ENCODE peak calls at places on chromosomes 4 and X, in five cellular contexts. One of them, this sample, is unnamed.
A peak's percentile ranks its signal among the peaks of the same experiment; 100 is the strongest.

GRCh38 chr4:25081866-25082471 is 51.2 kb upstream of the LGI2 start:
- DNase-seq in choroid plexus epithelial cell: no peak
- DNase-seq in tibial nerve: no peak
- DNase-seq in PC-3: no peak
- DNase-seq in psoas muscle: no peak
- DNase-seq in this sample: no peak

GRCh38 chr4:119823891-119824290 is 195.3 kb upstream of the PDE5A start:
- DNase-seq in choroid plexus epithelial cell: no peak
- DNase-seq in tibial nerve: no peak
- DNase-seq in PC-3: no peak
- DNase-seq in psoas muscle: no peak
- DNase-seq in this sample: no peak

GRCh38 chr4:17232575-17233253 is 279.2 kb downstream of the QDPR start:
- DNase-seq in choroid plexus epithelial cell: peak; percentile 81
- DNase-seq in tibial nerve: no peak
- DNase-seq in PC-3: no peak
- DNase-seq in psoas muscle: no peak
- DNase-seq in this sample: no peak

GRCh38 chr4:134935320-134935719 is 733.7 kb upstream of the PABPC4L start:
- DNase-seq in choroid plexus epithelial cell: peak; percentile 9
- DNase-seq in tibial nerve: no peak
- DNase-seq in PC-3: peak; percentile 18
- DNase-seq in psoas muscle: no peak
- DNase-seq in this sample: no peak

GRCh38 chr4:96639932-96640331 is 800.0 kb downstream of the PDHA2 start:
- DNase-seq in choroid plexus epithelial cell: no peak
- DNase-seq in tibial nerve: no peak
- DNase-seq in PC-3: no peak
- DNase-seq in psoas muscle: no peak
- DNase-seq in this sample: no peak

GRCh38 chrX:56994375-56995270 is 718 bp downstream of the SPIN3 start:
- DNase-seq in choroid plexus epithelial cell: no peak
- DNase-seq in tibial nerve: no peak
- DNase-seq in PC-3: no peak
- DNase-seq in psoas muscle: peak; percentile 13
- DNase-seq in this sample: no peak

GRCh38 chr4:76690091-76690905 is 207.6 kb downstream of the SOWAHB start:
- DNase-seq in choroid plexus epithelial cell: peak; percentile 35
- DNase-seq in tibial nerve: no peak
- DNase-seq in PC-3: peak; percentile 36
- DNase-seq in psoas muscle: no peak
- DNase-seq in this sample: no peak

GRCh38 chr4:90906239-90906638 is 779.0 kb downstream of the CCSER1 start:
- DNase-seq in choroid plexus epithelial cell: no peak
- DNase-seq in tibial nerve: no peak
- DNase-seq in PC-3: no peak
- DNase-seq in psoas muscle: no peak
- DNase-seq in this sample: no peak

GRCh38 chrX:39519213-39519544 is 578.6 kb downstream of the BCOR start:
- DNase-seq in choroid plexus epithelial cell: peak; percentile 43
- DNase-seq in tibial nerve: no peak
- DNase-seq in PC-3: peak; percentile 2
- DNase-seq in psoas muscle: no peak
- DNase-seq in this sample: no peak

GRCh38 chrX:148878371-148878770 is 378.0 kb downstream of the AFF2 start:
- DNase-seq in choroid plexus epithelial cell: peak; percentile 58
- DNase-seq in tibial nerve: no peak
- DNase-seq in PC-3: no peak
- DNase-seq in psoas muscle: no peak
- DNase-seq in this sample: no peak

GRCh38 chr4:83009529-83009928 is 1.1 kb downstream of the LIN54 start:
- DNase-seq in choroid plexus epithelial cell: peak; percentile 28
- DNase-seq in tibial nerve: no peak
- DNase-seq in PC-3: no peak
- DNase-seq in psoas muscle: no peak
- DNase-seq in this sample: no peak

GRCh38 chr4:41178372-41179085 is 35.8 kb downstream of the APBB2 start:
- DNase-seq in choroid plexus epithelial cell: peak; percentile 95
- DNase-seq in tibial nerve: no peak
- DNase-seq in PC-3: peak; percentile 80
- DNase-seq in psoas muscle: no peak
- DNase-seq in this sample: no peak

GRCh38 chr4:663438-664428 is 10.3 kb downstream of the ATP5ME start:
- DNase-seq in choroid plexus epithelial cell: no peak
- DNase-seq in tibial nerve: no peak
- DNase-seq in PC-3: no peak
- DNase-seq in psoas muscle: peak; percentile 61
- DNase-seq in this sample: no peak

GRCh38 chr4:121658125-121658524 is 38.7 kb downstream of the ANXA5 start:
- DNase-seq in choroid plexus epithelial cell: no peak
- DNase-seq in tibial nerve: no peak
- DNase-seq in PC-3: no peak
- DNase-seq in psoas muscle: no peak
- DNase-seq in this sample: no peak

GRCh38 chr4:188841523-188841922 is 702.3 kb downstream of the TRIML1 start:
- DNase-seq in choroid plexus epithelial cell: peak; percentile 10
- DNase-seq in tibial nerve: no peak
- DNase-seq in PC-3: peak; percentile 6
- DNase-seq in psoas muscle: no peak
- DNase-seq in this sample: no peak

GRCh38 chr4:110605077-110605476 is 17.8 kb downstream of the PITX2 start:
- DNase-seq in choroid plexus epithelial cell: no peak
- DNase-seq in tibial nerve: no peak
- DNase-seq in PC-3: no peak
- DNase-seq in psoas muscle: no peak
- DNase-seq in this sample: no peak

GRCh38 chr4:76691767-76692689 is 205.9 kb downstream of the SOWAHB start:
- DNase-seq in choroid plexus epithelial cell: peak; percentile 64
- DNase-seq in tibial nerve: no peak
- DNase-seq in PC-3: no peak
- DNase-seq in psoas muscle: no peak
- DNase-seq in this sample: no peak

GRCh38 chr4:99783940-99784339 is 32.7 kb upstream of the DAPP1 start:
- DNase-seq in choroid plexus epithelial cell: no peak
- DNase-seq in tibial nerve: no peak
- DNase-seq in PC-3: peak; percentile 3
- DNase-seq in psoas muscle: no peak
- DNase-seq in this sample: no peak

DNA sequence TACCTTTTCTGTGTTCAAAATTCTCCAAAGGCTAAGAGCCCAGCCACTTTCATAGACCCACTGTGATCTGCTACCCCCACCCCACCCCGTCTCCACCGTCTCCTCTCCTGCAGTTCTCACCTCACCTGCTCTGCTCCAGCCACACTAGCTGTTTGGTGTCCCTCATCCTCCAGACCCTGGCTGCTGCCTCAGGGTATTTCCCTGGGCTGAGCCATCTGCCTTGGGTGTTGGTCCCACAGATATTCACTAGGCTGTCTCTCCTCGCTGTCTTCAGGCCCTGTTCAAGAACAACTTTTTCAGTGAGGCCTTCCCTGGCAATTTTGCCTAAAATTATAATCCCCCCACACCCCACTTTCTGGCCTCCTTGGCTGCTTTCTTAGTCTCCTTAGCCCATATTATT is 31.8 kb upstream of the DAPP1 start:
- DNase-seq in choroid plexus epithelial cell: no peak
- DNase-seq in tibial nerve: no peak
- DNase-seq in PC-3: no peak
- DNase-seq in psoas muscle: no peak
- DNase-seq in this sample: no peak
- TF ChIP-seq CTCF in choroid plexus epithelial cell: no peak
- TF ChIP-seq CTCF in tibial nerve: no peak
- TF ChIP-seq CTCF in PC-3: no peak
- TF ChIP-seq CTCF in psoas muscle: no peak
- TF ChIP-seq CTCF in this sample: no peak

GRCh38 chrX:74865725-74866124 is 59.5 kb downstream of the NEXMIF start:
- DNase-seq in choroid plexus epithelial cell: no peak
- DNase-seq in tibial nerve: no peak
- DNase-seq in PC-3: no peak
- DNase-seq in psoas muscle: no peak
- DNase-seq in this sample: no peak
- H3K4me3 ChIP-seq in choroid plexus epithelial cell: no peak overlapping the region
- H3K4me3 ChIP-seq in tibial nerve: no peak overlapping the region
- H3K4me3 ChIP-seq in PC-3: no peak overlapping the region
- H3K4me3 ChIP-seq in psoas muscle: no peak overlapping the region
- H3K4me3 ChIP-seq in this sample: no peak overlapping the region

GRCh38 chr4:185224597-185224996 is 15.2 kb downstream of the SNX25 start:
- DNase-seq in choroid plexus epithelial cell: peak; percentile 18
- DNase-seq in tibial nerve: no peak
- DNase-seq in PC-3: no peak
- DNase-seq in psoas muscle: no peak
- DNase-seq in this sample: no peak
- TF ChIP-seq CTCF in choroid plexus epithelial cell: peak; percentile 38
- TF ChIP-seq CTCF in tibial nerve: no peak
- TF ChIP-seq CTCF in PC-3: no peak
- TF ChIP-seq CTCF in psoas muscle: no peak
- TF ChIP-seq CTCF in this sample: peak; percentile 25

GRCh38 chr4:38869511-38869910 is 1.9 kb downstream of the FAM114A1 start:
- DNase-seq in choroid plexus epithelial cell: no peak
- DNase-seq in tibial nerve: no peak
- DNase-seq in PC-3: no peak
- DNase-seq in psoas muscle: no peak
- DNase-seq in this sample: no peak

GRCh38 chr4:38868055-38868965 is 704 bp downstream of the FAM114A1 start:
- DNase-seq in choroid plexus epithelial cell: peak; percentile 40
- DNase-seq in tibial nerve: peak; percentile 21
- DNase-seq in PC-3: no peak
- DNase-seq in psoas muscle: peak; percentile 47
- DNase-seq in this sample: no peak

GRCh38 chr4:38865445-38865844 is 2.2 kb upstream of the FAM114A1 start:
- DNase-seq in choroid plexus epithelial cell: no peak
- DNase-seq in tibial nerve: no peak
- DNase-seq in PC-3: no peak
- DNase-seq in psoas muscle: no peak
- DNase-seq in this sample: no peak

GRCh38 chr4:38867478-38868054 is at the start of gene FAM114A1:
- DNase-seq in choroid plexus epithelial cell: peak; percentile 80
- DNase-seq in tibial nerve: peak; percentile 71
- DNase-seq in PC-3: peak; percentile 77
- DNase-seq in psoas muscle: peak; percentile 86
- DNase-seq in this sample: no peak

DNA sequence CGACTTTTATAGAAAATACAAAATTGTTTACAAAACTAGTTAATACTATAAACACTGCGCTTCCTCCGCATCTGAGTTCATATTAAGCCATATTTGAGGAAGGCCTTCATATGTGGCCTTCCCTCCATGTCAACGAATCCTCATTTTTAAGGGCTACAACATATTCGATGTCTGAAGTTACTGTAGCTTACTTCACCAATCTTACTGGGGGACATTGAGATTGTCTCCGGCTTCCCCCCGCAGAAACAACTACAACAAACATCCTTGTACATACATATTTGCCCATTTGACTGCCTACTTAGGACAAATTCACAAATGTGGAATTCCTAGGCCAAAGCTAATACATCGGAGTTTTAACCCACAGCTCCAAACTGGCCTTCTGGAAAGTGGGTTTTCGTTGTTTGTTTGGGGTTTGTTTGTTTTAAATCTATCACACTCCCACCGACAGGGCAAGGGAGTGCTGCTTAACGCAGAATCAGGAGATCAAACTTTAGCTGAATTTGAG is 581 bp upstream of the FAM114A1 start:
- DNase-seq in choroid plexus epithelial cell: no peak
- DNase-seq in tibial nerve: no peak
- DNase-seq in PC-3: no peak
- DNase-seq in psoas muscle: no peak
- DNase-seq in this sample: no peak
- H3K4me3 ChIP-seq in choroid plexus epithelial cell: peak overlapping the region; percentile 94
- H3K4me3 ChIP-seq in tibial nerve: peak overlapping the region; percentile 89
- H3K4me3 ChIP-seq in PC-3: peak overlapping the region; percentile 78
- H3K4me3 ChIP-seq in psoas muscle: peak overlapping the region; percentile 89
- H3K4me3 ChIP-seq in this sample: peak overlapping the region; percentile 66

GRCh38 chrX:135688137-135688536 is 25.3 kb upstream of the CT45A1 start:
- DNase-seq in choroid plexus epithelial cell: no peak
- DNase-seq in tibial nerve: no peak
- DNase-seq in PC-3: peak; percentile 4
- DNase-seq in psoas muscle: no peak
- DNase-seq in this sample: no peak
- TF ChIP-seq CTCF in choroid plexus epithelial cell: no peak
- TF ChIP-seq CTCF in tibial nerve: no peak
- TF ChIP-seq CTCF in PC-3: peak; percentile 46
- TF ChIP-seq CTCF in psoas muscle: no peak
- TF ChIP-seq CTCF in this sample: peak; percentile 58

DNA sequence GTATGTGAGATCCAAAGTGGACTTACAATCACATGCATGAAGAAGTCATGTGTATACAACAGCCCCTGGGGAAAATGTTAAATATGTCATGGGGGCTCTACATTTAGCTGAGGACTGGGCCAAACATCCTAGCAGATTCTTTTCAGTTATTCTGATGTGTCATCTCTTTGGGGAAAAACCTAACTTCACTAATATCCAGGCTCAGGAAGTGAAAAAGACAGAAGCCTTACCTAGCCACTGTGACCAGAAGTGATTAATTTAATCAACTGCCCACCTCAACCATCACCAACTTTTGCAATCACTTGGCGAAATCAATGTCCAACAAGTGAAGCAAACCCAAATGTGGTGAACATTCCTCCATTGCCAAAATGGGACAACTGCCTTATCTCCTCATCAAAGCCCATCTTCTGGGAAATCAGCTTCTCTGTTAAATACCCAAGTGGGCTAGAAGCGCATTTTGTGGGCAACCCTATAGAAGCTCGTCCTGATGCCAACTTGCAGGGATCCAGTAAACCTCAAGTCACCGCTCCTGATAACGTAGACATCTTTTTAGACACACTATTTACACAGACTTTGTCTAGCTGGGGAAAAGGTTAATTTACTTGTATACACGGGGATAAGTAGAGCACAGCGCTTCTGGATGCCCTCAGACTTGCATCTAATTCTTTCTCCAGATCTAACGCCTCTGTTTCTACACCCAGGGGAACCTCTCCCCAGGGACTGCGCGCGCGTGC is 1.4 kb upstream of the HHIP start:
- DNase-seq in choroid plexus epithelial cell: peak; percentile 40
- DNase-seq in tibial nerve: no peak
- DNase-seq in PC-3: no peak
- DNase-seq in psoas muscle: no peak
- DNase-seq in this sample: no peak
- H3K4me3 ChIP-seq in choroid plexus epithelial cell: peak overlapping the region; percentile 70
- H3K4me3 ChIP-seq in tibial nerve: peak overlapping the region; percentile 64
- H3K4me3 ChIP-seq in PC-3: no peak overlapping the region
- H3K4me3 ChIP-seq in psoas muscle: no peak overlapping the region
- H3K4me3 ChIP-seq in this sample: no peak overlapping the region